ENCODE peak calls at places on chromosomes 6 and 20, in ten cellular contexts. G is PC-9; Z is uterus; H is adrenal gland; O is Karpas-422; I is aorta; W is cardiac muscle cell; X is left ventricle myocardium inferior; M is lower lobe of right lung; V is CD4-positive, alpha-beta T cell. B is an unnamed sample.
A peak's percentile ranks its signal among the peaks of the same experiment; 100 is the strongest.

GRCh38 chr20:40506567-40506966 is 182.5 kb downstream of the MAFB start:
- DNase-seq in G (peak; percentile 74), Z (peak; percentile 63), H (peak; percentile 90), O (no peak), I (peak; percentile 99), W (no peak), X (peak; percentile 84), M (peak; percentile 97), V (no peak), B (peak; percentile 62)

GRCh38 chr6:3732345-3733141 is 19.0 kb downstream of the PXDC1 start:
- DNase-seq in G (peak; percentile 55), Z (peak; percentile 79), H (peak; percentile 83), O (peak; percentile 83), I (peak; percentile 83), W (peak; percentile 86), X (peak; percentile 62), M (peak; percentile 82), V (peak; percentile 56), B (no peak)

GRCh38 chr6:8392569-8392968 is 42.8 kb downstream of the SLC35B3 start:
- DNase-seq in G (no peak), Z (no peak), H (no peak), O (no peak), I (no peak), W (no peak), X (no peak), M (no peak), V (no peak), B (no peak)

GRCh38 chr20:8363970-8364733 is 232.1 kb downstream of the PLCB1 start:
- DNase-seq in G (no peak), Z (no peak), H (no peak), O (no peak), I (no peak), W (no peak), X (no peak), M (no peak), V (no peak), B (no peak)

GRCh38 chr6:68226460-68226859 is 408.6 kb upstream of the ADGRB3 start:
- DNase-seq in G (no peak), Z (no peak), H (no peak), O (peak; percentile 65), I (no peak), W (peak; percentile 23), X (no peak), M (no peak), V (no peak), B (no peak)

GRCh38 chr6:82380566-82381185 is 17.1 kb downstream of the TPBG start:
- DNase-seq in G (no peak), Z (no peak), H (no peak), O (no peak), I (no peak), W (no peak), X (no peak), M (no peak), V (no peak), B (no peak)

GRCh38 chr20:58571341-58571941 is 56.2 kb upstream of the APCDD1L start:
- DNase-seq in G (no peak), Z (no peak), H (no peak), O (no peak), I (no peak), W (peak; percentile 18), X (no peak), M (no peak), V (no peak), B (no peak)

GRCh38 chr20:818001-818664 is 15.4 kb upstream of the FAM110A start:
- DNase-seq in G (peak; percentile 73), Z (no peak), H (no peak), O (no peak), I (no peak), W (no peak), X (no peak), M (no peak), V (no peak), B (no peak)

GRCh38 chr6:91864911-91865310 is 1278.0 kb upstream of the MAP3K7 start:
- DNase-seq in G (peak; percentile 39), Z (no peak), H (no peak), O (no peak), I (no peak), W (no peak), X (no peak), M (no peak), V (no peak), B (no peak)

GRCh38 chr20:3685341-3685740 is 3.5 kb upstream of the ADAM33 start:
- DNase-seq in G (no peak), Z (no peak), H (no peak), O (no peak), I (no peak), W (no peak), X (no peak), M (no peak), V (no peak), B (no peak)

GRCh38 chr20:9323622-9324021 is 190.8 kb upstream of the LAMP5 start:
- DNase-seq in G (no peak), Z (no peak), H (no peak), O (no peak), I (no peak), W (peak; percentile 41), X (no peak), M (no peak), V (no peak), B (no peak)

GRCh38 chr6:134295953-134296553 is 21.9 kb downstream of the SGK1 start:
- DNase-seq in G (peak; percentile 99), Z (peak; percentile 18), H (peak; percentile 84), O (no peak), I (no peak), W (no peak), X (no peak), M (no peak), V (no peak), B (no peak)

GRCh38 chr6:105164418-105164817 is 15.4 kb downstream of the POPDC3 start:
- DNase-seq in G (peak; percentile 40), Z (no peak), H (no peak), O (no peak), I (no peak), W (peak; percentile 31), X (no peak), M (no peak), V (no peak), B (no peak)

GRCh38 chr6:136426627-136427377 is 123.4 kb downstream of the MAP7 start:
- DNase-seq in G (no peak), Z (no peak), H (no peak), O (no peak), I (no peak), W (no peak), X (no peak), M (no peak), V (no peak), B (no peak)

GRCh38 chr20:62812181-62812906 is 4.5 kb upstream of the COL9A3 start:
- DNase-seq in G (no peak), Z (no peak), H (no peak), O (no peak), I (no peak), W (no peak), X (no peak), M (no peak), V (no peak), B (no peak)

DNA sequence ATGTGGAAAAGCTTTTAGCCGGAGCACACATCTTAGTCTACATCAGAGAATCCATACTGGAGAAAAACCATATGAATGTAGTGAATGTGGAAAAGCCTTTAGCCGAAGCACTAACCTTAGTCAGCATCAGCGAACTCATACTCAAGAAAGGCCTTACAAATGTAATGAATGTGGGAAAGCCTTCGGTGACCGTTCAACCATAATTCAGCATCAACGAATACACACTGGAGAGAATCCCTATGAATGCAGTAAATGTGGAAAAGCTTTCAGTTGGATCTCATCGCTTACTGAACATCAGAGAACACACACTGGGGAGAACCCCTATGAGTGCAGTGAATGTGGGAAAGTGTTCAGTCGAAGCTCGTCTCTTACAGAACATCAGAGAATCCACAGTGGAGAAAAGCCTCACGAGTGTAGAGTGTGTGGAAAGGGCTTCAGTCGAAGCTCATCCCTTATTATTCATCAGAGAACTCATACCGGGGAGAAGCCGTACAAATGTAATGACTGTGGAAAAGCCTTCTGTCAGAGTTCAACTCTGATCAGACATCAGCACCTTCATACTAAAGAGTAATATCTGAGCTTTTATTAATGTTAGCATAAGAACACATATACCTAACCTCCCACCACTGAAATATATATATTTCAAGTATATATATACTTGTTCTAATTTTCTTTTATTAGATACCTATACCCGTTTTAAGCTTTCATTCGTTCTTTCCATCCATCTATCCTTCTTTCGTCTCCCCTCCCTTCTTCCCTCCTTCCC is 12.5 kb downstream of the ZNF391 start:
- DNase-seq in G (no peak), Z (no peak), H (no peak), O (no peak), I (no peak), W (no peak), X (no peak), M (no peak), V (no peak), B (no peak)
- H3K9me3 ChIP-seq in G (peaks cover 46% of the 10 kb centered on the region), Z (no peaks in the 10 kb centered on the region), H (no peaks in the 10 kb centered on the region), O (peaks cover 14% of the 10 kb centered on the region), I (peaks cover 16% of the 10 kb centered on the region), W (no peaks in the 10 kb centered on the region), X (peaks cover 72% of the 10 kb centered on the region), M (peaks cover 24% of the 10 kb centered on the region), V (peaks cover 50% of the 10 kb centered on the region), B (peaks cover 49% of the 10 kb centered on the region)

DNA sequence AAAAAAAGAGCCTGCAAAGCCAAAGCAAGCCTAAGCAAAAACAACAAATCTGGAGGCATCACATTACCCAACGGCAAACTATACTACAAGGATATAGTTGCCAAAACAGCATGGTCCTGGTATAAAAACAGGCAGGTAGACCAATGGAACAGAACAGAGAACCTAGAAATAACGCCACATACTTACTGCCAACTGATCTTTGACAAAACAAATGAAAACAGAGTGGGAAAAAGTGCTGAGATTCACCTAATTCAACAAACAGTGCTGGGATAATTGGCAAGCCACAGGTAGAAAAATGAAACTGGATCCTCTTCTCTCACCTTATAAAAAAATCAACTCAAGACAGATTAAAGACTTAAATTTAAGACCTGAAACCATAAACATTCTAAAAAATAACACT is 291.8 kb downstream of the RNGTT start:
- DNase-seq in G (no peak), Z (no peak), H (no peak), O (no peak), I (no peak), W (no peak), X (no peak), M (no peak), V (no peak), B (no peak)
- H3K9me3 ChIP-seq in G (peaks cover 6% of the 10 kb centered on the region), Z (no peaks in the 10 kb centered on the region), H (no peaks in the 10 kb centered on the region), O (peaks cover 15% of the 10 kb centered on the region), I (peaks cover 8% of the 10 kb centered on the region), W (no peaks in the 10 kb centered on the region), X (peaks cover 26% of the 10 kb centered on the region), M (peaks cover 32% of the 10 kb centered on the region), V (peaks cover 19% of the 10 kb centered on the region), B (peaks cover 10% of the 10 kb centered on the region)

DNA sequence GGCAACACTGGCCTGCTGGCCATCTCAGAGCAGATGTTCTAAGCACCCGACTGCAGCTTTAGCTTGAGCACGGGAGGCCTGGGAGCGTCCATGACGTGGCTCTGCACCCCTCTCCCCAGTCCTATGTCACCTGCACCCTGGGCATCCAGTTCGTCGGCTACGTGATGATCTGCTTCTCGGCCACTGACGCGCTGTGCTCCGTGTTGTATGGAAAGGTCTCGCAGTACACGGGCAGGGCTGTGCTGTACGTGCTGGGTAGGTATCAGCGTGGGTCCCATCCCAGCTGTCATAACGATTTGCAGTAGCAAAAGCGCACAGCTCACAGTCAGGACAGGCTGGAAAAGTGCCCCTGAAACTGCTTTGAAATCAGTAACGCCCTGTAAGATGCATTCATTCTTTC is 14.7 kb downstream of the UNC93A start:
- DNase-seq in G (no peak), Z (no peak), H (no peak), O (no peak), I (no peak), W (no peak), X (no peak), M (no peak), V (no peak), B (no peak)
- H3K9me3 ChIP-seq in G (no peaks in the 10 kb centered on the region), Z (no peaks in the 10 kb centered on the region), H (no peaks in the 10 kb centered on the region), O (no peaks in the 10 kb centered on the region), I (no peaks in the 10 kb centered on the region), W (no peaks in the 10 kb centered on the region), X (no peaks in the 10 kb centered on the region), M (no peaks in the 10 kb centered on the region), V (no peaks in the 10 kb centered on the region), B (no peaks in the 10 kb centered on the region)

GRCh38 chr6:168415993-168416530 is 24.9 kb upstream of the SMOC2 start:
- DNase-seq in G (no peak), Z (no peak), H (no peak), O (no peak), I (no peak), W (no peak), X (no peak), M (no peak), V (no peak), B (no peak)
- H3K9me3 ChIP-seq in G (no peaks in the 10 kb centered on the region), Z (no peaks in the 10 kb centered on the region), H (no peaks in the 10 kb centered on the region), O (no peaks in the 10 kb centered on the region), I (no peaks in the 10 kb centered on the region), W (no peaks in the 10 kb centered on the region), X (no peaks in the 10 kb centered on the region), M (no peaks in the 10 kb centered on the region), V (no peaks in the 10 kb centered on the region), B (no peaks in the 10 kb centered on the region)